ENCODE peak calls at places on chromosome 2, in six cellular contexts. D, S, G, N, L and M are unnamed samples.

GRCh38 chr2:143545059-143545458 is 415.8 kb downstream of the ARHGAP15 start:
- DNase-seq in D (no peak), S (no peak), G (no peak), N (no peak), L (no peak), M (no peak)

GRCh38 chr2:61834893-61835292 is 19.0 kb downstream of the FAM161A start:
- DNase-seq in D (no peak), S (no peak), G (no peak), N (no peak), L (no peak), M (no peak)

GRCh38 chr2:223469270-223470057 is 132.7 kb downstream of the SCG2 start:
- DNase-seq in D (no peak), S (no peak), G (no peak), N (peak; percentile 49), L (no peak), M (peak; percentile 54)

GRCh38 chr2:57906152-57906732 is 140.4 kb upstream of the VRK2 start:
- DNase-seq in D (peak; percentile 62), S (no peak), G (peak; percentile 57), N (peak; percentile 55), L (peak; percentile 57), M (peak; percentile 81)

GRCh38 chr2:70145851-70146739 is 44.7 kb downstream of the C2orf42 start:
- DNase-seq in D (no peak), S (no peak), G (no peak), N (no peak), L (peak; percentile 9), M (no peak)

GRCh38 chr2:62198237-62198633 is 2.3 kb downstream of the B3GNT2 start:
- DNase-seq in D (no peak), S (no peak), G (no peak), N (peak; percentile 71), L (no peak), M (no peak)

GRCh38 chr2:98487806-98488189 is 43.1 kb downstream of the INPP4A start:
- DNase-seq in D (peak; percentile 66), S (peak; percentile 92), G (peak; percentile 35), N (peak; percentile 73), L (peak; percentile 61), M (peak; percentile 41)

GRCh38 chr2:234992624-234993349 is 41.0 kb downstream of the SH3BP4 start:
- DNase-seq in D (no peak), S (no peak), G (no peak), N (no peak), L (no peak), M (no peak)

GRCh38 chr2:16538691-16539090 is 126.9 kb downstream of the CYRIA start:
- DNase-seq in D (no peak), S (no peak), G (no peak), N (no peak), L (no peak), M (no peak)

GRCh38 chr2:222709191-222709891 is 37.9 kb downstream of the MOGAT1 start:
- DNase-seq in D (peak; percentile 99), S (no peak), G (peak; percentile 95), N (peak; percentile 55), L (peak; percentile 83), M (peak; percentile 88)

GRCh38 chr2:24449348-24449747 is 41.7 kb upstream of the NCOA1 start:
- DNase-seq in D (no peak), S (no peak), G (no peak), N (no peak), L (no peak), M (no peak)

GRCh38 chr2:2683581-2683980 is 352.5 kb upstream of the MYT1L start:
- DNase-seq in D (no peak), S (no peak), G (no peak), N (no peak), L (no peak), M (no peak)

GRCh38 chr2:226174390-226174789 is 625.2 kb downstream of the IRS1 start:
- DNase-seq in D (no peak), S (no peak), G (no peak), N (no peak), L (no peak), M (no peak)

GRCh38 chr2:65275141-65275540 is 47.5 kb downstream of the ACTR2 start:
- DNase-seq in D (no peak), S (no peak), G (no peak), N (no peak), L (no peak), M (no peak)

GRCh38 chr2:10915731-10916331 is 4.1 kb downstream of the KCNF1 start:
- DNase-seq in D (no peak), S (no peak), G (no peak), N (no peak), L (no peak), M (no peak)

GRCh38 chr2:142880275-142880674 is 2.8 kb downstream of the KYNU start:
- DNase-seq in D (peak; percentile 44), S (no peak), G (no peak), N (no peak), L (no peak), M (peak; percentile 75)

GRCh38 chr2:1742680-1743395 is 1.5 kb downstream of the PXDN start:
- DNase-seq in D (no peak), S (no peak), G (peak; percentile 88), N (peak; percentile 80), L (no peak), M (peak; percentile 58)

GRCh38 chr2:229314117-229314516 is 43.0 kb upstream of the PID1 start:
- DNase-seq in D (no peak), S (no peak), G (no peak), N (no peak), L (no peak), M (no peak)

GRCh38 chr2:36403675-36404230 is 48.2 kb downstream of the CRIM1 start:
- DNase-seq in D (peak; percentile 65), S (no peak), G (peak; percentile 79), N (peak; percentile 28), L (peak; percentile 2), M (peak; percentile 69)

GRCh38 chr2:20403693-20404381 is 43.0 kb upstream of the RHOB start:
- DNase-seq in D (no peak), S (no peak), G (no peak), N (no peak), L (no peak), M (no peak)

GRCh38 chr2:71831208-71831577 is 316.5 kb downstream of the CYP26B1 start:
- DNase-seq in D (no peak), S (no peak), G (peak; percentile 27), N (no peak), L (no peak), M (peak; percentile 56)

GRCh38 chr2:71948781-71949536 is 198.7 kb downstream of the CYP26B1 start:
- DNase-seq in D (no peak), S (no peak), G (no peak), N (no peak), L (peak; percentile 11), M (no peak)

GRCh38 chr2:26845021-26845420 is 2.9 kb upstream of the DPYSL5 start:
- DNase-seq in D (no peak), S (no peak), G (no peak), N (no peak), L (no peak), M (no peak)

GRCh38 chr2:121200011-121200347 is 85.0 kb downstream of the TFCP2L1 start:
- DNase-seq in D (no peak), S (no peak), G (no peak), N (no peak), L (no peak), M (no peak)

GRCh38 chr2:121196132-121196848 is 88.7 kb downstream of the TFCP2L1 start:
- DNase-seq in D (no peak), S (no peak), G (no peak), N (no peak), L (no peak), M (no peak)

GRCh38 chr2:121196849-121197155 is 88.2 kb downstream of the TFCP2L1 start:
- DNase-seq in D (no peak), S (no peak), G (no peak), N (no peak), L (no peak), M (no peak)

GRCh38 chr2:121199281-121200010 is 85.6 kb downstream of the TFCP2L1 start:
- DNase-seq in D (no peak), S (no peak), G (no peak), N (no peak), L (no peak), M (no peak)

GRCh38 chr2:121197369-121198091 is 87.5 kb downstream of the TFCP2L1 start:
- DNase-seq in D (no peak), S (no peak), G (no peak), N (peak; percentile 75), L (peak; percentile 6), M (peak; percentile 23)
- TF ChIP-seq MYC in D (no peak), S (no peak), G (no peak), N (peak; percentile 14), L (no peak), M (no peak)

DNA sequence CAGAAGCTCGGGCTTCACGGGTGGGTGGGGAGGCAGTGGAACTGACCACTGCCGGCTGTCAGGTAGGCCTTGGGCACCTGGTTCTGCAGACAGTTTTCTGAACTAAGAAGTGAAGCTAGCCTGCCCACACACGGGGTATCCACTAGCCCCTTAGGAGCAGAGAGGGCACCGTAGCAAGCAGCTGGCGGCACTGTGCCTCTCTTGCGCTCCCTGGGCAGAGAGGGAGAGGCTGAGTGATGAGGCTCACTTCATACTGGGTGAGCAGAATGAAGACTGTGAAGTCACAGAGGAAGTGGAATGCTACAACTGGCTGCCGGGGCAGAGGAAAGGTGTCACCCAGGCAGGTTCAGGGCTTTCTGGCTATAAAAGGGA is 753 bp downstream of the ITPRIPL1 start:
- DNase-seq in D (no peak), S (no peak), G (no peak), N (peak; percentile 34), L (no peak), M (no peak)
- TF ChIP-seq MYC in D (no peak), S (no peak), G (no peak), N (no peak), L (no peak), M (no peak)

DNA sequence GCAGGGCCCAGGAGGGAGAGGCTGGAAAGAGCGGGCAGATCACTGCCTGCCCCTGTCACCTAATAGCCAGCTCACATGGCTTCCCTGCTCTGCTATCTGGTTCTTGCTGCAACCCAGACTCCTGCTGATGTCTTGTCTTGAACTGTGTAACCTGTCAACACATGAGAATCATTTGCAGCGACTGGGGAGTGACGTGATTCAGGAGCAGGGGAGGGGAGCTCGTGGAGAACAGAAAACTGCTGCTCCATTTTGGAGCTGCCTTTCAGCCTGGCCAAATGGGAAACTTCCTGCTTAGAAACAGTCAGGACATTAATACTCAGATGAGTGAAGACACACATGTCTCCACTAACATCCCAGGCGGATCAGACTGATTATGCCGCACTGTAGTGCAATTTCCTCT is 38.1 kb downstream of the RPL37A start:
- DNase-seq in D (no peak), S (no peak), G (no peak), N (no peak), L (peak; percentile 5), M (no peak)
- TF ChIP-seq MYC in D (no peak), S (no peak), G (no peak), N (no peak), L (no peak), M (no peak)

GRCh38 chr2:239378918-239379640 is 21.7 kb downstream of the HDAC4 start:
- DNase-seq in D (no peak), S (no peak), G (no peak), N (no peak), L (no peak), M (no peak)
- TF ChIP-seq MYC in D (no peak), S (no peak), G (no peak), N (no peak), L (no peak), M (no peak)